ENCODE peak calls at places on chromosomes 7 and 10, in eight cellular contexts. One of them, this sample, is unnamed.

GRCh38 chr7:94067047-94067446 is 62.9 kb upstream of the BET1 start:
- DNase-seq in stimulated activated CD4-positive, alpha-beta T cell treated with anti-CD3 and anti-CD28 coated beads, Interleukin-2, amount 100 ng/mL, for 48 hours: no peak
- DNase-seq in NCI-H2081: no peak
- DNase-seq in NCI-H1105: no peak
- DNase-seq in activated naive CD8-positive, alpha-beta T cell treated with anti-CD3 and anti-CD28 coated beads, Interleukin-2, amount 10 ng/mL, durations not matched to agents 7 days and 5 days: no peak
- DNase-seq in NCI-H774: no peak
- DNase-seq in anterior cingulate cortex: no peak
- DNase-seq in SHP77: no peak
- DNase-seq in this sample: no peak

GRCh38 chr10:126397640-126398382 is 9.5 kb upstream of the ADAM12 start:
- DNase-seq in SHP77: no peak
- DNase-seq in NCI-H774: no peak
- DNase-seq in NCI-H1105: no peak
- DNase-seq in NCI-H2081: no peak
- DNase-seq in activated naive CD8-positive, alpha-beta T cell treated with anti-CD3 and anti-CD28 coated beads, Interleukin-2, amount 10 ng/mL, durations not matched to agents 7 days and 5 days: no peak
- DNase-seq in anterior cingulate cortex: no peak
- DNase-seq in stimulated activated CD4-positive, alpha-beta T cell treated with anti-CD3 and anti-CD28 coated beads, Interleukin-2, amount 100 ng/mL, for 48 hours: no peak
- DNase-seq in this sample: no peak

GRCh38 chr7:79304711-79305110 is 148.8 kb downstream of the MAGI2 start:
- DNase-seq in anterior cingulate cortex: no peak
- DNase-seq in NCI-H2081: no peak
- DNase-seq in stimulated activated CD4-positive, alpha-beta T cell treated with anti-CD3 and anti-CD28 coated beads, Interleukin-2, amount 100 ng/mL, for 48 hours: no peak
- DNase-seq in NCI-H1105: no peak
- DNase-seq in NCI-H774: no peak
- DNase-seq in activated naive CD8-positive, alpha-beta T cell treated with anti-CD3 and anti-CD28 coated beads, Interleukin-2, amount 10 ng/mL, durations not matched to agents 7 days and 5 days: no peak
- DNase-seq in SHP77: no peak
- DNase-seq in this sample: no peak

GRCh38 chr10:7121154-7121797 is 289.6 kb downstream of the SFMBT2 start:
- DNase-seq in anterior cingulate cortex: no peak
- DNase-seq in activated naive CD8-positive, alpha-beta T cell treated with anti-CD3 and anti-CD28 coated beads, Interleukin-2, amount 10 ng/mL, durations not matched to agents 7 days and 5 days: peak
- DNase-seq in NCI-H1105: no peak
- DNase-seq in stimulated activated CD4-positive, alpha-beta T cell treated with anti-CD3 and anti-CD28 coated beads, Interleukin-2, amount 100 ng/mL, for 48 hours: peak
- DNase-seq in SHP77: peak
- DNase-seq in NCI-H774: no peak
- DNase-seq in NCI-H2081: peak
- DNase-seq in this sample: no peak

GRCh38 chr10:72340510-72340895 is 14.2 kb downstream of the DNAJB12 start:
- DNase-seq in NCI-H1105: no peak
- DNase-seq in stimulated activated CD4-positive, alpha-beta T cell treated with anti-CD3 and anti-CD28 coated beads, Interleukin-2, amount 100 ng/mL, for 48 hours: peak
- DNase-seq in SHP77: no peak
- DNase-seq in NCI-H774: no peak
- DNase-seq in NCI-H2081: no peak
- DNase-seq in anterior cingulate cortex: peak
- DNase-seq in activated naive CD8-positive, alpha-beta T cell treated with anti-CD3 and anti-CD28 coated beads, Interleukin-2, amount 10 ng/mL, durations not matched to agents 7 days and 5 days: peak
- DNase-seq in this sample: peak

GRCh38 chr10:112282086-112282485 is 1.1 kb upstream of the TECTB start:
- DNase-seq in activated naive CD8-positive, alpha-beta T cell treated with anti-CD3 and anti-CD28 coated beads, Interleukin-2, amount 10 ng/mL, durations not matched to agents 7 days and 5 days: no peak
- DNase-seq in SHP77: no peak
- DNase-seq in stimulated activated CD4-positive, alpha-beta T cell treated with anti-CD3 and anti-CD28 coated beads, Interleukin-2, amount 100 ng/mL, for 48 hours: no peak
- DNase-seq in NCI-H774: no peak
- DNase-seq in anterior cingulate cortex: no peak
- DNase-seq in NCI-H2081: no peak
- DNase-seq in NCI-H1105: no peak
- DNase-seq in this sample: no peak

GRCh38 chr7:104972510-104972909 is 41.5 kb upstream of the KMT2E start:
- DNase-seq in anterior cingulate cortex: no peak
- DNase-seq in NCI-H1105: no peak
- DNase-seq in NCI-H774: no peak
- DNase-seq in activated naive CD8-positive, alpha-beta T cell treated with anti-CD3 and anti-CD28 coated beads, Interleukin-2, amount 10 ng/mL, durations not matched to agents 7 days and 5 days: no peak
- DNase-seq in stimulated activated CD4-positive, alpha-beta T cell treated with anti-CD3 and anti-CD28 coated beads, Interleukin-2, amount 100 ng/mL, for 48 hours: no peak
- DNase-seq in SHP77: no peak
- DNase-seq in NCI-H2081: no peak
- DNase-seq in this sample: no peak

GRCh38 chr7:26305048-26305868 is 13.6 kb downstream of the SNX10 start:
- DNase-seq in NCI-H2081: no peak
- DNase-seq in NCI-H1105: no peak
- DNase-seq in NCI-H774: no peak
- DNase-seq in SHP77: no peak
- DNase-seq in activated naive CD8-positive, alpha-beta T cell treated with anti-CD3 and anti-CD28 coated beads, Interleukin-2, amount 10 ng/mL, durations not matched to agents 7 days and 5 days: no peak
- DNase-seq in stimulated activated CD4-positive, alpha-beta T cell treated with anti-CD3 and anti-CD28 coated beads, Interleukin-2, amount 100 ng/mL, for 48 hours: no peak
- DNase-seq in anterior cingulate cortex: no peak
- DNase-seq in this sample: no peak

GRCh38 chr7:100726998-100727761 is 6.2 kb upstream of the ZAN start:
- DNase-seq in anterior cingulate cortex: no peak
- DNase-seq in stimulated activated CD4-positive, alpha-beta T cell treated with anti-CD3 and anti-CD28 coated beads, Interleukin-2, amount 100 ng/mL, for 48 hours: no peak
- DNase-seq in NCI-H1105: no peak
- DNase-seq in SHP77: no peak
- DNase-seq in NCI-H2081: no peak
- DNase-seq in NCI-H774: no peak
- DNase-seq in activated naive CD8-positive, alpha-beta T cell treated with anti-CD3 and anti-CD28 coated beads, Interleukin-2, amount 10 ng/mL, durations not matched to agents 7 days and 5 days: no peak
- DNase-seq in this sample: no peak

GRCh38 chr10:96720422-96721206 is at the start of gene PIK3AP1:
- DNase-seq in stimulated activated CD4-positive, alpha-beta T cell treated with anti-CD3 and anti-CD28 coated beads, Interleukin-2, amount 100 ng/mL, for 48 hours: peak
- DNase-seq in NCI-H774: peak
- DNase-seq in SHP77: peak
- DNase-seq in NCI-H1105: peak
- DNase-seq in NCI-H2081: peak
- DNase-seq in activated naive CD8-positive, alpha-beta T cell treated with anti-CD3 and anti-CD28 coated beads, Interleukin-2, amount 10 ng/mL, durations not matched to agents 7 days and 5 days: peak
- DNase-seq in anterior cingulate cortex: no peak
- DNase-seq in this sample: peak

GRCh38 chr10:62054825-62055224 is 153.3 kb downstream of the ARID5B start:
- DNase-seq in NCI-H2081: no peak
- DNase-seq in anterior cingulate cortex: no peak
- DNase-seq in NCI-H774: no peak
- DNase-seq in stimulated activated CD4-positive, alpha-beta T cell treated with anti-CD3 and anti-CD28 coated beads, Interleukin-2, amount 100 ng/mL, for 48 hours: no peak
- DNase-seq in NCI-H1105: no peak
- DNase-seq in SHP77: no peak
- DNase-seq in activated naive CD8-positive, alpha-beta T cell treated with anti-CD3 and anti-CD28 coated beads, Interleukin-2, amount 10 ng/mL, durations not matched to agents 7 days and 5 days: no peak
- DNase-seq in this sample: no peak

GRCh38 chr7:50349963-50350944 is 45.7 kb downstream of the IKZF1 start:
- DNase-seq in anterior cingulate cortex: no peak
- DNase-seq in stimulated activated CD4-positive, alpha-beta T cell treated with anti-CD3 and anti-CD28 coated beads, Interleukin-2, amount 100 ng/mL, for 48 hours: no peak
- DNase-seq in activated naive CD8-positive, alpha-beta T cell treated with anti-CD3 and anti-CD28 coated beads, Interleukin-2, amount 10 ng/mL, durations not matched to agents 7 days and 5 days: no peak
- DNase-seq in NCI-H2081: no peak
- DNase-seq in SHP77: no peak
- DNase-seq in NCI-H774: no peak
- DNase-seq in NCI-H1105: no peak
- DNase-seq in this sample: no peak

GRCh38 chr7:132656846-132657776 is 80.8 kb upstream of the PLXNA4 start:
- DNase-seq in SHP77: no peak
- DNase-seq in anterior cingulate cortex: no peak
- DNase-seq in NCI-H2081: peak
- DNase-seq in NCI-H1105: no peak
- DNase-seq in activated naive CD8-positive, alpha-beta T cell treated with anti-CD3 and anti-CD28 coated beads, Interleukin-2, amount 10 ng/mL, durations not matched to agents 7 days and 5 days: no peak
- DNase-seq in stimulated activated CD4-positive, alpha-beta T cell treated with anti-CD3 and anti-CD28 coated beads, Interleukin-2, amount 100 ng/mL, for 48 hours: no peak
- DNase-seq in NCI-H774: no peak
- DNase-seq in this sample: no peak

GRCh38 chr10:69232736-69233135 is 12.6 kb downstream of the HKDC1 start:
- DNase-seq in anterior cingulate cortex: no peak
- DNase-seq in activated naive CD8-positive, alpha-beta T cell treated with anti-CD3 and anti-CD28 coated beads, Interleukin-2, amount 10 ng/mL, durations not matched to agents 7 days and 5 days: no peak
- DNase-seq in NCI-H2081: no peak
- DNase-seq in stimulated activated CD4-positive, alpha-beta T cell treated with anti-CD3 and anti-CD28 coated beads, Interleukin-2, amount 100 ng/mL, for 48 hours: no peak
- DNase-seq in SHP77: no peak
- DNase-seq in NCI-H1105: no peak
- DNase-seq in NCI-H774: no peak
- DNase-seq in this sample: no peak

GRCh38 chr10:45403151-45403550 is 29.1 kb downstream of the ALOX5 start:
- DNase-seq in stimulated activated CD4-positive, alpha-beta T cell treated with anti-CD3 and anti-CD28 coated beads, Interleukin-2, amount 100 ng/mL, for 48 hours: no peak
- DNase-seq in SHP77: no peak
- DNase-seq in NCI-H2081: no peak
- DNase-seq in anterior cingulate cortex: no peak
- DNase-seq in NCI-H774: no peak
- DNase-seq in activated naive CD8-positive, alpha-beta T cell treated with anti-CD3 and anti-CD28 coated beads, Interleukin-2, amount 10 ng/mL, durations not matched to agents 7 days and 5 days: no peak
- DNase-seq in NCI-H1105: no peak
- DNase-seq in this sample: no peak

GRCh38 chr10:1089017-1089689 is 33.0 kb downstream of the WDR37 start:
- DNase-seq in NCI-H1105: no peak
- DNase-seq in anterior cingulate cortex: no peak
- DNase-seq in NCI-H2081: no peak
- DNase-seq in stimulated activated CD4-positive, alpha-beta T cell treated with anti-CD3 and anti-CD28 coated beads, Interleukin-2, amount 100 ng/mL, for 48 hours: no peak
- DNase-seq in NCI-H774: no peak
- DNase-seq in activated naive CD8-positive, alpha-beta T cell treated with anti-CD3 and anti-CD28 coated beads, Interleukin-2, amount 10 ng/mL, durations not matched to agents 7 days and 5 days: no peak
- DNase-seq in SHP77: no peak
- DNase-seq in this sample: no peak

GRCh38 chr7:116347151-116347832 is 137.0 kb downstream of the TES start:
- DNase-seq in stimulated activated CD4-positive, alpha-beta T cell treated with anti-CD3 and anti-CD28 coated beads, Interleukin-2, amount 100 ng/mL, for 48 hours: no peak
- DNase-seq in anterior cingulate cortex: no peak
- DNase-seq in NCI-H2081: no peak
- DNase-seq in NCI-H1105: no peak
- DNase-seq in SHP77: no peak
- DNase-seq in activated naive CD8-positive, alpha-beta T cell treated with anti-CD3 and anti-CD28 coated beads, Interleukin-2, amount 10 ng/mL, durations not matched to agents 7 days and 5 days: no peak
- DNase-seq in NCI-H774: no peak
- DNase-seq in this sample: no peak

GRCh38 chr10:92222603-92223275 is 68.1 kb downstream of the CPEB3 start:
- DNase-seq in activated naive CD8-positive, alpha-beta T cell treated with anti-CD3 and anti-CD28 coated beads, Interleukin-2, amount 10 ng/mL, durations not matched to agents 7 days and 5 days: no peak
- DNase-seq in NCI-H774: no peak
- DNase-seq in NCI-H1105: no peak
- DNase-seq in anterior cingulate cortex: no peak
- DNase-seq in stimulated activated CD4-positive, alpha-beta T cell treated with anti-CD3 and anti-CD28 coated beads, Interleukin-2, amount 100 ng/mL, for 48 hours: no peak
- DNase-seq in SHP77: no peak
- DNase-seq in NCI-H2081: no peak
- DNase-seq in this sample: no peak